ENCODE peak calls at places on chromosomes 2 and 18, in four cellular contexts. Z is left cardiac atrium, H is T47D, M is cardiac fibroblast. K is an unnamed sample.

GRCh38 chr2:98924038-98924437 is 12.0 kb downstream of the CRACDL start:
- DNase-seq in Z (no peak), H (no peak), M (no peak), K (no peak)

GRCh38 chr2:188132385-188132784 is 159.3 kb upstream of the GULP1 start:
- DNase-seq in Z (peak; percentile 43), H (no peak), M (peak; percentile 24), K (peak; percentile 60)

GRCh38 chr2:170217778-170218251 is 39.9 kb downstream of the MYO3B start:
- DNase-seq in Z (no peak), H (no peak), M (peak; percentile 18), K (no peak)

GRCh38 chr2:85433511-85434089 is 15.1 kb downstream of the SH2D6 start:
- DNase-seq in Z (peak; percentile 87), H (no peak), M (peak; percentile 94), K (peak; percentile 87)

GRCh38 chr18:7038330-7038846 is 79.2 kb downstream of the LAMA1 start:
- DNase-seq in Z (peak; percentile 89), H (no peak), M (peak; percentile 99), K (peak; percentile 96)

GRCh38 chr2:218877891-218878290 is 2.8 kb upstream of the WNT10A start:
- DNase-seq in Z (no peak), H (no peak), M (no peak), K (no peak)

GRCh38 chr2:230865766-230866703 is 1.3 kb downstream of the ITM2C start:
- DNase-seq in Z (no peak), H (peak; percentile 15), M (no peak), K (no peak)

GRCh38 chr18:49082714-49083688 is 132.2 kb upstream of the SMAD7 start:
- DNase-seq in Z (no peak), H (no peak), M (no peak), K (no peak)

GRCh38 chr2:189083088-189083487 is 96.5 kb downstream of the COL5A2 start:
- DNase-seq in Z (no peak), H (no peak), M (no peak), K (no peak)

GRCh38 chr2:102256281-102256680 is 55.1 kb upstream of the IL1RL1 start:
- DNase-seq in Z (no peak), H (no peak), M (peak; percentile 37), K (no peak)

GRCh38 chr2:16008856-16009255 is 68.5 kb downstream of the MYCN start:
- DNase-seq in Z (no peak), H (peak; percentile 22), M (no peak), K (no peak)

GRCh38 chr2:235350234-235350633 is 143.6 kb upstream of the AGAP1 start:
- DNase-seq in Z (no peak), H (no peak), M (no peak), K (no peak)

GRCh38 chr2:62176771-62177170 is 19.1 kb upstream of the B3GNT2 start:
- DNase-seq in Z (no peak), H (no peak), M (no peak), K (no peak)

GRCh38 chr18:23648456-23648855 is 14.3 kb downstream of the ANKRD29 start:
- DNase-seq in Z (no peak), H (no peak), M (no peak), K (no peak)

GRCh38 chr2:233059797-233060499 is at the start of gene INPP5D:
- DNase-seq in Z (peak; percentile 53), H (no peak), M (no peak), K (peak; percentile 73)

GRCh38 chr18:38033282-38033681 is 467.7 kb upstream of the CELF4 start:
- DNase-seq in Z (no peak), H (no peak), M (no peak), K (no peak)

GRCh38 chr18:69885841-69886531 is 61.7 kb downstream of the CD226 start:
- DNase-seq in Z (no peak), H (no peak), M (no peak), K (no peak)

GRCh38 chr2:56981554-56981953 is 797.8 kb downstream of the CCDC85A start:
- DNase-seq in Z (no peak), H (no peak), M (peak; percentile 8), K (no peak)

GRCh38 chr2:214156971-214157370 is 253.9 kb upstream of the VWC2L start:
- DNase-seq in Z (no peak), H (no peak), M (no peak), K (no peak)

GRCh38 chr2:197307236-197307932 is 3.2 kb downstream of the ANKRD44 start:
- DNase-seq in Z (no peak), H (no peak), M (no peak), K (no peak)

GRCh38 chr2:217804786-217805678 is 197.8 kb downstream of the TNS1 start:
- DNase-seq in Z (peak; percentile 19), H (no peak), M (no peak), K (no peak)

GRCh38 chr2:101387151-101387807 is at the start of gene CREG2:
- DNase-seq in Z (peak; percentile 72), H (peak; percentile 75), M (peak; percentile 43), K (peak; percentile 60)

GRCh38 chr2:18531198-18531597 is 29.3 kb downstream of the RDH14 start:
- DNase-seq in Z (no peak), H (no peak), M (no peak), K (no peak)

GRCh38 chr2:28080911-28081310 is 190.4 kb downstream of the BABAM2 start:
- DNase-seq in Z (no peak), H (no peak), M (peak; percentile 90), K (no peak)

GRCh38 chr2:406876-407275 is 119.0 kb upstream of the ALKAL2 start:
- DNase-seq in Z (no peak), H (no peak), M (no peak), K (no peak)

K was measured in right atrium auricular region.